ENCODE peak calls at places on chromosomes 1 and 21, in five cellular contexts. One of them, this sample, is unnamed.

GRCh38 chr1:90414201-90414600 is 302.9 kb downstream of the BARHL2 start:
- DNase-seq in IMR-90: no peak
- DNase-seq in K562: no peak
- DNase-seq in A549: no peak
- DNase-seq in GM12878: no peak
- DNase-seq in this sample: no peak

GRCh38 chr1:5415621-5416020 is 576.6 kb downstream of the NPHP4 start:
- DNase-seq in IMR-90: no peak
- DNase-seq in K562: no peak
- DNase-seq in A549: no peak
- DNase-seq in GM12878: no peak
- DNase-seq in this sample: no peak

GRCh38 chr1:208177656-208178055 is 66.5 kb downstream of the PLXNA2 start:
- DNase-seq in IMR-90: no peak
- DNase-seq in K562: no peak
- DNase-seq in A549: no peak
- DNase-seq in GM12878: no peak
- DNase-seq in this sample: no peak

GRCh38 chr1:39213511-39214002 is 9.1 kb downstream of the MACF1 start:
- DNase-seq in IMR-90: peak
- DNase-seq in K562: no peak
- DNase-seq in A549: no peak
- DNase-seq in GM12878: no peak
- DNase-seq in this sample: no peak

GRCh38 chr1:243742814-243743213 is 107.2 kb downstream of the AKT3 start:
- DNase-seq in IMR-90: peak
- DNase-seq in K562: no peak
- DNase-seq in A549: no peak
- DNase-seq in GM12878: no peak
- DNase-seq in this sample: no peak

GRCh38 chr1:29809446-29810120 is 573.3 kb downstream of the PTPRU start:
- DNase-seq in IMR-90: no peak
- DNase-seq in K562: no peak
- DNase-seq in A549: no peak
- DNase-seq in GM12878: no peak
- DNase-seq in this sample: no peak

GRCh38 chr1:219432966-219433365 is 179.9 kb downstream of the ZC3H11B start:
- DNase-seq in IMR-90: no peak
- DNase-seq in K562: no peak
- DNase-seq in A549: no peak
- DNase-seq in GM12878: no peak
- DNase-seq in this sample: no peak

GRCh38 chr21:42939581-42940413 is 14.4 kb upstream of the ERVH48-1 start:
- DNase-seq in IMR-90: peak
- DNase-seq in K562: no peak
- DNase-seq in A549: peak
- DNase-seq in GM12878: no peak
- DNase-seq in this sample: no peak

GRCh38 chr1:203080456-203080855 is 5.4 kb downstream of the MYOG start:
- DNase-seq in IMR-90: no peak
- DNase-seq in K562: no peak
- DNase-seq in A549: no peak
- DNase-seq in GM12878: no peak
- DNase-seq in this sample: no peak

GRCh38 chr1:215987092-215987855 is 420.2 kb downstream of the KCTD3 start:
- DNase-seq in IMR-90: peak
- DNase-seq in K562: no peak
- DNase-seq in A549: no peak
- DNase-seq in GM12878: no peak
- DNase-seq in this sample: no peak

GRCh38 chr1:100391675-100392074 is 39.4 kb downstream of the CDC14A start:
- DNase-seq in IMR-90: no peak
- DNase-seq in K562: no peak
- DNase-seq in A549: no peak
- DNase-seq in GM12878: no peak
- DNase-seq in this sample: no peak

GRCh38 chr1:112057736-112058135 is 68.3 kb upstream of the KCND3 start:
- DNase-seq in IMR-90: no peak
- DNase-seq in K562: no peak
- DNase-seq in A549: no peak
- DNase-seq in GM12878: no peak
- DNase-seq in this sample: no peak

GRCh38 chr1:83531910-83532309 is 467.0 kb downstream of the TTLL7 start:
- DNase-seq in IMR-90: no peak
- DNase-seq in K562: no peak
- DNase-seq in A549: no peak
- DNase-seq in GM12878: no peak
- DNase-seq in this sample: no peak

GRCh38 chr1:46440478-46440877 is 46.4 kb downstream of the FAAH start:
- DNase-seq in IMR-90: no peak
- DNase-seq in K562: no peak
- DNase-seq in A549: no peak
- DNase-seq in GM12878: no peak
- DNase-seq in this sample: no peak

GRCh38 chr1:18781031-18781430 is 78.4 kb downstream of the TAS1R2 start:
- DNase-seq in IMR-90: no peak
- DNase-seq in K562: no peak
- DNase-seq in A549: no peak
- DNase-seq in GM12878: no peak
- DNase-seq in this sample: no peak

GRCh38 chr1:114509596-114510234 is 1.3 kb downstream of the TRIM33 start:
- DNase-seq in IMR-90: no peak
- DNase-seq in K562: no peak
- DNase-seq in A549: no peak
- DNase-seq in GM12878: no peak
- DNase-seq in this sample: no peak

GRCh38 chr21:20527691-20528090 is 470.5 kb upstream of the NCAM2 start:
- DNase-seq in IMR-90: no peak
- DNase-seq in K562: no peak
- DNase-seq in A549: no peak
- DNase-seq in GM12878: no peak
- DNase-seq in this sample: no peak

GRCh38 chr21:28588997-28589396 is 403.7 kb downstream of the LTN1 start:
- DNase-seq in IMR-90: no peak
- DNase-seq in K562: no peak
- DNase-seq in A549: no peak
- DNase-seq in GM12878: no peak
- DNase-seq in this sample: no peak

GRCh38 chr1:193408782-193409293 is 222.4 kb upstream of the B3GALT2 start:
- DNase-seq in IMR-90: peak
- DNase-seq in K562: peak
- DNase-seq in A549: peak
- DNase-seq in GM12878: no peak
- DNase-seq in this sample: no peak

GRCh38 chr1:160672789-160673695 is 26.2 kb upstream of the SLAMF1 start:
- DNase-seq in IMR-90: no peak
- DNase-seq in K562: no peak
- DNase-seq in A549: no peak
- DNase-seq in GM12878: no peak
- DNase-seq in this sample: no peak
- TF ChIP-seq CEBPB in IMR-90: no peak
- TF ChIP-seq CEBPB in K562: no peak
- TF ChIP-seq CEBPB in A549: no peak
- TF ChIP-seq CEBPB in GM12878: no peak
- TF ChIP-seq CEBPB in this sample: no peak

GRCh38 chr1:9292361-9293240 is at the start of gene SPSB1:
- DNase-seq in IMR-90: peak
- DNase-seq in K562: peak
- DNase-seq in A549: no peak
- DNase-seq in GM12878: no peak
- DNase-seq in this sample: no peak

GRCh38 chr1:9293241-9293511 is 482 bp downstream of the SPSB1 start:
- DNase-seq in IMR-90: no peak
- DNase-seq in K562: no peak
- DNase-seq in A549: no peak
- DNase-seq in GM12878: no peak
- DNase-seq in this sample: no peak

GRCh38 chr1:9294910-9295636 is 2.4 kb downstream of the SPSB1 start:
- DNase-seq in IMR-90: peak
- DNase-seq in K562: no peak
- DNase-seq in A549: no peak
- DNase-seq in GM12878: no peak
- DNase-seq in this sample: no peak

GRCh38 chr1:9294440-9294773 is 1.7 kb downstream of the SPSB1 start:
- DNase-seq in IMR-90: peak
- DNase-seq in K562: no peak
- DNase-seq in A549: no peak
- DNase-seq in GM12878: no peak
- DNase-seq in this sample: no peak

DNA sequence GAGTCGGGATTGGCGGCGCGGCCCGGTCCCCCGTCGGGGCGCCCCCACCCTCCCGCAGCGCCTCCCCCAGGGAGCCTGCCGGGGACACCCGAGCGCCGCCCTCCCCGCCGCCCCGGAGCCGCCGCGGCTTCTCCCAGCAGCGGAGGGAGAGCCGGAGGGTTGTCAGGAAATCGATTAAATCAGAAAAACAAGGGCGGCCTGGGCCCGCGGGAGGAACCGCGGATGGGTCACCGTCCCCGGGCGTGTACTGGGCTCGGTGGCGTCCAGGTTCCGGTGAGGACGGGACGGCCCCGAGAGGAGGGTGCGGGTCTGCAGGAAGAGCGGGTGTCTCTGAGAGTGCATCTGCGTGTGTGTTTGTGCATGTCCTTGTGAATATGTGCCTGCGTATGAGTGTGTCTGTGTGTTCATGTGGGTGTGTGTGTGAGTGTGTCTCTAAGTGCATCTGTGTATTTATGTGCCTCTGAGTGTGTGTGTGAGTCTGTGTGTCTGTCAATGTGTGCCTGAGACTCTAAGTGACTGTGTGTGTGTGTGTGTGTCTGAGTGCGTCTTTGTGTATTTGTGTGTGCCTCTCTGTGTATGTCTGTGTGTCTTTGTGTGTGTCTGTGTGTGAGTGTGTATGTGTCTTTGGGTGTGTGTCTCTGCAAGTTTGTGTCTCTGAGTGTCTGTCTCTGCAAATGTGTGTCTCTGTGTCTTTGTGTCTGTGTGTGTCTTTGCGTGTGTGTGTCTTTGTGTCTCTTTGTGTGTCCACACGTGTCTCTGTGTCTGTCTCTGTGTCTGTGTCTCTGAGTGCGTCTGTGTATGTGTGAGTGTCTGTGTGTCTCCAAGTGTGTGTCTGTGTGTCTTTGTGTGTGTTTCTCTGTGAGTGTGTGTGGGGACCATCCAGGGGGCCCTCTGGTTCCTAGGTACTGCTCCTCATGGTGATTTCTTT is 1.1 kb downstream of the SPSB1 start:
- DNase-seq in IMR-90: peak
- DNase-seq in K562: no peak
- DNase-seq in A549: no peak
- DNase-seq in GM12878: no peak
- DNase-seq in this sample: no peak
- TF ChIP-seq CEBPB in IMR-90: no peak
- TF ChIP-seq CEBPB in K562: no peak
- TF ChIP-seq CEBPB in A549: no peak
- TF ChIP-seq CEBPB in GM12878: no peak
- TF ChIP-seq CEBPB in this sample: no peak

GRCh38 chr1:178928041-178928440 is 57.2 kb upstream of the ANGPTL1 start:
- DNase-seq in IMR-90: no peak
- DNase-seq in K562: no peak
- DNase-seq in A549: no peak
- DNase-seq in GM12878: no peak
- DNase-seq in this sample: no peak

GRCh38 chr1:178927003-178927402 is 56.1 kb upstream of the ANGPTL1 start:
- DNase-seq in IMR-90: no peak
- DNase-seq in K562: no peak
- DNase-seq in A549: no peak
- DNase-seq in GM12878: no peak
- DNase-seq in this sample: no peak

GRCh38 chr1:178931843-178932551 is 61.1 kb upstream of the ANGPTL1 start:
- DNase-seq in IMR-90: peak
- DNase-seq in K562: no peak
- DNase-seq in A549: no peak
- DNase-seq in GM12878: no peak
- DNase-seq in this sample: no peak

GRCh38 chr1:178926046-178926445 is 55.2 kb upstream of the ANGPTL1 start:
- DNase-seq in IMR-90: no peak
- DNase-seq in K562: no peak
- DNase-seq in A549: no peak
- DNase-seq in GM12878: no peak
- DNase-seq in this sample: no peak

DNA sequence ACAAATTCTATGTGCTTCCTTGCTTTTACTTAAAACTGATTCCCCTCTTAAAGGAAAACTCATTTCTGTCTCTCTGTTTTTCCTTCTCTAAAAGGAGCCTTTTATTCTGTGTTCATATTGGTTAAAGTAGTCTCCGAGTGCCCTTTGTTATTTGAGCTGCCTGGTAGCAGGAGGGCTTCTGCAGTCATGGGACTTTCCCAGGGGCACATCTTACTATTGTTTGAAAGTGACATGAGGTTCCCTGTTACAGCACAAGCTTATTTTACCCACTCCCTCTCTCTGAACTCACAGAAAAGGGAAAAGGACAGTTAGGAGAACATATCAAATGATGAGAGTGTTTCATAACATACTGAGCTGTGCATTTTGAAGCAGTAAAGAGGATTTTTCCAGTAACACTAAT is 58.1 kb upstream of the ANGPTL1 start:
- DNase-seq in IMR-90: no peak
- DNase-seq in K562: no peak
- DNase-seq in A549: no peak
- DNase-seq in GM12878: no peak
- DNase-seq in this sample: no peak
- TF ChIP-seq CEBPB in IMR-90: no peak
- TF ChIP-seq CEBPB in K562: no peak
- TF ChIP-seq CEBPB in A549: no peak
- TF ChIP-seq CEBPB in GM12878: no peak
- TF ChIP-seq CEBPB in this sample: no peak

GRCh38 chr1:40988280-40988679 is 8.8 kb downstream of the CTPS1 start:
- DNase-seq in IMR-90: no peak
- DNase-seq in K562: no peak
- DNase-seq in A549: no peak
- DNase-seq in GM12878: no peak
- DNase-seq in this sample: no peak

GRCh38 chr1:40985875-40986274 is 6.4 kb downstream of the CTPS1 start:
- DNase-seq in IMR-90: no peak
- DNase-seq in K562: no peak
- DNase-seq in A549: no peak
- DNase-seq in GM12878: no peak
- DNase-seq in this sample: no peak

GRCh38 chr1:40986328-40986783 is 6.9 kb downstream of the CTPS1 start:
- DNase-seq in IMR-90: no peak
- DNase-seq in K562: no peak
- DNase-seq in A549: no peak
- DNase-seq in GM12878: no peak
- DNase-seq in this sample: no peak

GRCh38 chr1:40987439-40988276 is 8.2 kb downstream of the CTPS1 start:
- DNase-seq in IMR-90: no peak
- DNase-seq in K562: no peak
- DNase-seq in A549: no peak
- DNase-seq in GM12878: no peak
- DNase-seq in this sample: no peak

DNA sequence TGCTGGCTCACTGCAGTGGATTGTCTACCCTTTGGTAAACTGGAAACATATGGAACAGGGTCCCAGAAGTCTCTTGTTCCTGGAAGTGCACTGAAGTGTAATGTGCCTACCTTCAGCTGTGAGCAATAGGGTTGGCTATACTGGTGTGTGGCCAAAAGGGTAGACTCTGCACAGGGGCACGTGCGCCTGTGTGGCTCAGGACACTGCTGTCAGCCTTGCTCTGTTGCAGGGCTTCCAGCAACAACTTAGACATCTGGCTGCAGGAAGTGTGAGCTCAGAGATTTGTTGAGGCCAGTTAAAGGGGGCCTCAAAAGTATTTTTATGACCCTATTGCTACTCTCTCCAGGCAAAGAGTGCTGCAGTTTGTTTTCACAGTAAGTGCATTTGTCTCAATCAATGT is 7.4 kb downstream of the CTPS1 start:
- DNase-seq in IMR-90: no peak
- DNase-seq in K562: no peak
- DNase-seq in A549: no peak
- DNase-seq in GM12878: no peak
- DNase-seq in this sample: no peak
- TF ChIP-seq CEBPB in IMR-90: no peak
- TF ChIP-seq CEBPB in K562: no peak
- TF ChIP-seq CEBPB in A549: no peak
- TF ChIP-seq CEBPB in GM12878: no peak
- TF ChIP-seq CEBPB in this sample: no peak

This sample was measured in HCT116.